ENCODE peak calls at places on chromosomes 6 and 20, in ten cellular contexts. One of them, this sample, is unnamed.

GRCh38 chr6:27752038-27752885 is 159.9 kb downstream of the OR2B2 start:
- DNase-seq in stimulated activated CD4-positive, alpha-beta T cell treated with anti-CD3 and anti-CD28 coated beads, Interleukin-12 subunit alpha, Interleukin-12 subunit beta, amount 100 ng/mL, for 24 hours: no peak
- DNase-seq in lower lobe of right lung: peak
- DNase-seq in choroid plexus epithelial cell: peak
- DNase-seq in ureter: no peak
- DNase-seq in MV-4-11: peak
- DNase-seq in cardiac fibroblast: peak
- DNase-seq in fibroblast of the aortic adventitia: peak
- DNase-seq in transverse colon: peak
- DNase-seq in mucosa of descending colon: peak
- DNase-seq in this sample: no peak

GRCh38 chr6:13427838-13428527 is 59.4 kb downstream of the GFOD1 start:
- DNase-seq in stimulated activated CD4-positive, alpha-beta T cell treated with anti-CD3 and anti-CD28 coated beads, Interleukin-12 subunit alpha, Interleukin-12 subunit beta, amount 100 ng/mL, for 24 hours: peak
- DNase-seq in lower lobe of right lung: peak
- DNase-seq in choroid plexus epithelial cell: no peak
- DNase-seq in ureter: no peak
- DNase-seq in MV-4-11: peak
- DNase-seq in cardiac fibroblast: no peak
- DNase-seq in fibroblast of the aortic adventitia: no peak
- DNase-seq in transverse colon: peak
- DNase-seq in mucosa of descending colon: no peak
- DNase-seq in this sample: no peak

GRCh38 chr20:62354811-62355341 is 12.2 kb downstream of the LAMA5 start:
- DNase-seq in stimulated activated CD4-positive, alpha-beta T cell treated with anti-CD3 and anti-CD28 coated beads, Interleukin-12 subunit alpha, Interleukin-12 subunit beta, amount 100 ng/mL, for 24 hours: no peak
- DNase-seq in lower lobe of right lung: no peak
- DNase-seq in choroid plexus epithelial cell: no peak
- DNase-seq in ureter: no peak
- DNase-seq in MV-4-11: no peak
- DNase-seq in cardiac fibroblast: no peak
- DNase-seq in fibroblast of the aortic adventitia: no peak
- DNase-seq in transverse colon: no peak
- DNase-seq in mucosa of descending colon: no peak
- DNase-seq in this sample: no peak

GRCh38 chr6:75217203-75217602 is 11.3 kb upstream of the COL12A1 start:
- DNase-seq in stimulated activated CD4-positive, alpha-beta T cell treated with anti-CD3 and anti-CD28 coated beads, Interleukin-12 subunit alpha, Interleukin-12 subunit beta, amount 100 ng/mL, for 24 hours: no peak
- DNase-seq in lower lobe of right lung: no peak
- DNase-seq in choroid plexus epithelial cell: peak
- DNase-seq in ureter: no peak
- DNase-seq in MV-4-11: peak
- DNase-seq in cardiac fibroblast: peak
- DNase-seq in fibroblast of the aortic adventitia: peak
- DNase-seq in transverse colon: no peak
- DNase-seq in mucosa of descending colon: no peak
- DNase-seq in this sample: no peak

GRCh38 chr20:48544402-48545333 is 283.1 kb downstream of the PREX1 start:
- DNase-seq in stimulated activated CD4-positive, alpha-beta T cell treated with anti-CD3 and anti-CD28 coated beads, Interleukin-12 subunit alpha, Interleukin-12 subunit beta, amount 100 ng/mL, for 24 hours: no peak
- DNase-seq in lower lobe of right lung: no peak
- DNase-seq in choroid plexus epithelial cell: no peak
- DNase-seq in ureter: no peak
- DNase-seq in MV-4-11: no peak
- DNase-seq in cardiac fibroblast: no peak
- DNase-seq in fibroblast of the aortic adventitia: no peak
- DNase-seq in transverse colon: peak
- DNase-seq in mucosa of descending colon: peak
- DNase-seq in this sample: no peak

GRCh38 chr20:8476023-8476422 is 344.0 kb downstream of the PLCB1 start:
- DNase-seq in stimulated activated CD4-positive, alpha-beta T cell treated with anti-CD3 and anti-CD28 coated beads, Interleukin-12 subunit alpha, Interleukin-12 subunit beta, amount 100 ng/mL, for 24 hours: no peak
- DNase-seq in lower lobe of right lung: no peak
- DNase-seq in choroid plexus epithelial cell: no peak
- DNase-seq in ureter: no peak
- DNase-seq in MV-4-11: peak
- DNase-seq in cardiac fibroblast: no peak
- DNase-seq in fibroblast of the aortic adventitia: no peak
- DNase-seq in transverse colon: no peak
- DNase-seq in mucosa of descending colon: no peak
- DNase-seq in this sample: no peak

GRCh38 chr6:127641905-127642304 is 64.9 kb downstream of the C6orf58 start:
- DNase-seq in stimulated activated CD4-positive, alpha-beta T cell treated with anti-CD3 and anti-CD28 coated beads, Interleukin-12 subunit alpha, Interleukin-12 subunit beta, amount 100 ng/mL, for 24 hours: no peak
- DNase-seq in lower lobe of right lung: no peak
- DNase-seq in choroid plexus epithelial cell: peak
- DNase-seq in ureter: no peak
- DNase-seq in MV-4-11: peak
- DNase-seq in cardiac fibroblast: peak
- DNase-seq in fibroblast of the aortic adventitia: peak
- DNase-seq in transverse colon: no peak
- DNase-seq in mucosa of descending colon: peak
- DNase-seq in this sample: no peak

GRCh38 chr20:10644458-10645204 is 29.2 kb downstream of the JAG1 start:
- DNase-seq in stimulated activated CD4-positive, alpha-beta T cell treated with anti-CD3 and anti-CD28 coated beads, Interleukin-12 subunit alpha, Interleukin-12 subunit beta, amount 100 ng/mL, for 24 hours: no peak
- DNase-seq in lower lobe of right lung: no peak
- DNase-seq in choroid plexus epithelial cell: no peak
- DNase-seq in ureter: no peak
- DNase-seq in MV-4-11: no peak
- DNase-seq in cardiac fibroblast: no peak
- DNase-seq in fibroblast of the aortic adventitia: no peak
- DNase-seq in transverse colon: no peak
- DNase-seq in mucosa of descending colon: no peak
- DNase-seq in this sample: no peak

GRCh38 chr6:14016432-14016831 is 91.7 kb downstream of the RNF182 start:
- DNase-seq in stimulated activated CD4-positive, alpha-beta T cell treated with anti-CD3 and anti-CD28 coated beads, Interleukin-12 subunit alpha, Interleukin-12 subunit beta, amount 100 ng/mL, for 24 hours: no peak
- DNase-seq in lower lobe of right lung: no peak
- DNase-seq in choroid plexus epithelial cell: no peak
- DNase-seq in ureter: no peak
- DNase-seq in MV-4-11: no peak
- DNase-seq in cardiac fibroblast: no peak
- DNase-seq in fibroblast of the aortic adventitia: no peak
- DNase-seq in transverse colon: no peak
- DNase-seq in mucosa of descending colon: no peak
- DNase-seq in this sample: no peak

GRCh38 chr6:127946388-127946787 is 45.5 kb upstream of the THEMIS start:
- DNase-seq in stimulated activated CD4-positive, alpha-beta T cell treated with anti-CD3 and anti-CD28 coated beads, Interleukin-12 subunit alpha, Interleukin-12 subunit beta, amount 100 ng/mL, for 24 hours: no peak
- DNase-seq in lower lobe of right lung: no peak
- DNase-seq in choroid plexus epithelial cell: no peak
- DNase-seq in ureter: no peak
- DNase-seq in MV-4-11: no peak
- DNase-seq in cardiac fibroblast: no peak
- DNase-seq in fibroblast of the aortic adventitia: no peak
- DNase-seq in transverse colon: no peak
- DNase-seq in mucosa of descending colon: no peak
- DNase-seq in this sample: no peak

GRCh38 chr20:45283529-45284065 is 23.0 kb upstream of the RBPJL start:
- DNase-seq in stimulated activated CD4-positive, alpha-beta T cell treated with anti-CD3 and anti-CD28 coated beads, Interleukin-12 subunit alpha, Interleukin-12 subunit beta, amount 100 ng/mL, for 24 hours: no peak
- DNase-seq in lower lobe of right lung: no peak
- DNase-seq in choroid plexus epithelial cell: no peak
- DNase-seq in ureter: no peak
- DNase-seq in MV-4-11: no peak
- DNase-seq in cardiac fibroblast: no peak
- DNase-seq in fibroblast of the aortic adventitia: peak
- DNase-seq in transverse colon: no peak
- DNase-seq in mucosa of descending colon: no peak
- DNase-seq in this sample: no peak

GRCh38 chr6:108757357-108757756 is 90.9 kb upstream of the ARMC2 start:
- DNase-seq in stimulated activated CD4-positive, alpha-beta T cell treated with anti-CD3 and anti-CD28 coated beads, Interleukin-12 subunit alpha, Interleukin-12 subunit beta, amount 100 ng/mL, for 24 hours: no peak
- DNase-seq in lower lobe of right lung: no peak
- DNase-seq in choroid plexus epithelial cell: no peak
- DNase-seq in ureter: no peak
- DNase-seq in MV-4-11: no peak
- DNase-seq in cardiac fibroblast: no peak
- DNase-seq in fibroblast of the aortic adventitia: no peak
- DNase-seq in transverse colon: no peak
- DNase-seq in mucosa of descending colon: no peak
- DNase-seq in this sample: no peak

GRCh38 chr20:50321797-50322480 is 131.3 kb downstream of the CEBPB start:
- DNase-seq in stimulated activated CD4-positive, alpha-beta T cell treated with anti-CD3 and anti-CD28 coated beads, Interleukin-12 subunit alpha, Interleukin-12 subunit beta, amount 100 ng/mL, for 24 hours: no peak
- DNase-seq in lower lobe of right lung: peak
- DNase-seq in choroid plexus epithelial cell: peak
- DNase-seq in ureter: no peak
- DNase-seq in MV-4-11: no peak
- DNase-seq in cardiac fibroblast: peak
- DNase-seq in fibroblast of the aortic adventitia: peak
- DNase-seq in transverse colon: peak
- DNase-seq in mucosa of descending colon: no peak
- DNase-seq in this sample: no peak

GRCh38 chr20:20864346-20865096 is 152.1 kb upstream of the RALGAPA2 start:
- DNase-seq in stimulated activated CD4-positive, alpha-beta T cell treated with anti-CD3 and anti-CD28 coated beads, Interleukin-12 subunit alpha, Interleukin-12 subunit beta, amount 100 ng/mL, for 24 hours: no peak
- DNase-seq in lower lobe of right lung: no peak
- DNase-seq in choroid plexus epithelial cell: peak
- DNase-seq in ureter: no peak
- DNase-seq in MV-4-11: peak
- DNase-seq in cardiac fibroblast: peak
- DNase-seq in fibroblast of the aortic adventitia: peak
- DNase-seq in transverse colon: no peak
- DNase-seq in mucosa of descending colon: no peak
- DNase-seq in this sample: no peak

GRCh38 chr6:149114167-149114566 is 203.3 kb upstream of the TAB2 start:
- DNase-seq in stimulated activated CD4-positive, alpha-beta T cell treated with anti-CD3 and anti-CD28 coated beads, Interleukin-12 subunit alpha, Interleukin-12 subunit beta, amount 100 ng/mL, for 24 hours: no peak
- DNase-seq in lower lobe of right lung: no peak
- DNase-seq in choroid plexus epithelial cell: no peak
- DNase-seq in ureter: no peak
- DNase-seq in MV-4-11: no peak
- DNase-seq in cardiac fibroblast: no peak
- DNase-seq in fibroblast of the aortic adventitia: no peak
- DNase-seq in transverse colon: no peak
- DNase-seq in mucosa of descending colon: no peak
- DNase-seq in this sample: no peak

GRCh38 chr6:16130932-16131387 is 2.1 kb downstream of the MYLIP start:
- DNase-seq in stimulated activated CD4-positive, alpha-beta T cell treated with anti-CD3 and anti-CD28 coated beads, Interleukin-12 subunit alpha, Interleukin-12 subunit beta, amount 100 ng/mL, for 24 hours: no peak
- DNase-seq in lower lobe of right lung: no peak
- DNase-seq in choroid plexus epithelial cell: peak
- DNase-seq in ureter: no peak
- DNase-seq in MV-4-11: peak
- DNase-seq in cardiac fibroblast: peak
- DNase-seq in fibroblast of the aortic adventitia: peak
- DNase-seq in transverse colon: peak
- DNase-seq in mucosa of descending colon: peak
- DNase-seq in this sample: no peak

This sample was measured in chondrocyte.